ENCODE peak calls at places on chromosomes 4 and X, in eight cellular contexts. C, F, Z, R, A, K, M and H are unnamed samples.

GRCh38 chrX:139932077-139932900 is 564 bp downstream of the ATP11C start:
- DNase-seq in C (peak; percentile 37), F (no peak), Z (no peak), R (peak; percentile 12), A (peak; percentile 2), K (peak; percentile 51), M (no peak), H (no peak)

GRCh38 chr4:110049951-110050925 is 137.6 kb downstream of the EGF start:
- DNase-seq in C (peak; percentile 59), F (no peak), Z (peak; percentile 37), R (no peak), A (peak; percentile 36), K (no peak), M (peak; percentile 13), H (peak; percentile 10)

GRCh38 chrX:136780738-136781137 is at the start of gene ARHGEF6:
- DNase-seq in C (no peak), F (no peak), Z (no peak), R (no peak), A (no peak), K (no peak), M (no peak), H (no peak)

GRCh38 chrX:101078716-101079115 is at the start of gene TMEM35A:
- DNase-seq in C (peak; percentile 49), F (no peak), Z (peak; percentile 2), R (no peak), A (no peak), K (peak; percentile 6), M (no peak), H (peak; percentile 9)

GRCh38 chr4:145299380-145300076 is 119.1 kb upstream of the OTUD4 start:
- DNase-seq in C (peak; percentile 61), F (peak; percentile 61), Z (no peak), R (peak; percentile 13), A (peak; percentile 77), K (peak; percentile 9), M (no peak), H (no peak)

GRCh38 chrX:12115377-12115776 is 22.9 kb upstream of the FRMPD4 start:
- DNase-seq in C (peak; percentile 1), F (no peak), Z (peak; percentile 3), R (no peak), A (no peak), K (no peak), M (no peak), H (no peak)

GRCh38 chrX:85024044-85024443 is 20.4 kb downstream of the APOOL start:
- DNase-seq in C (no peak), F (no peak), Z (no peak), R (no peak), A (no peak), K (no peak), M (no peak), H (no peak)

GRCh38 chrX:154409222-154409871 is at the start of gene DNASE1L1:
- DNase-seq in C (peak; percentile 91), F (peak; percentile 42), Z (no peak), R (no peak), A (no peak), K (peak; percentile 12), M (no peak), H (no peak)

GRCh38 chr4:81255524-81255923 is 40.5 kb upstream of the PRKG2 start:
- DNase-seq in C (peak; percentile 1), F (peak; percentile 50), Z (no peak), R (no peak), A (no peak), K (no peak), M (no peak), H (no peak)

GRCh38 chr4:27861802-27862201 is 1001.2 kb downstream of the STIM2 start:
- DNase-seq in C (no peak), F (no peak), Z (no peak), R (no peak), A (no peak), K (no peak), M (no peak), H (no peak)

GRCh38 chr4:137032242-137032641 is 500.1 kb downstream of the PCDH18 start:
- DNase-seq in C (no peak), F (no peak), Z (no peak), R (no peak), A (no peak), K (no peak), M (peak; percentile 51), H (peak; percentile 30)

GRCh38 chrX:11770320-11770719 is 12.3 kb downstream of the MSL3 start:
- DNase-seq in C (peak; percentile 60), F (no peak), Z (peak; percentile 3), R (peak; percentile 31), A (no peak), K (peak; percentile 5), M (peak; percentile 34), H (peak; percentile 43)

GRCh38 chr4:156505341-156505955 is 466.2 kb downstream of the PDGFC start:
- DNase-seq in C (peak; percentile 51), F (no peak), Z (no peak), R (no peak), A (no peak), K (no peak), M (no peak), H (no peak)

GRCh38 chr4:3193531-3194203 is 55.3 kb upstream of the MSANTD1 start:
- DNase-seq in C (peak; percentile 12), F (no peak), Z (no peak), R (no peak), A (no peak), K (no peak), M (no peak), H (no peak)

GRCh38 chr4:924107-925096 is 7.7 kb downstream of the GAK start:
- DNase-seq in C (peak; percentile 76), F (no peak), Z (no peak), R (no peak), A (no peak), K (no peak), M (peak; percentile 77), H (no peak)

GRCh38 chr4:1866095-1866755 is 5.0 kb upstream of the NSD2 start:
- DNase-seq in C (no peak), F (no peak), Z (no peak), R (no peak), A (no peak), K (no peak), M (peak; percentile 51), H (peak; percentile 93)

GRCh38 chr4:163758032-163758431 is 263.5 kb downstream of the TMA16 start:
- DNase-seq in C (no peak), F (no peak), Z (no peak), R (no peak), A (no peak), K (no peak), M (no peak), H (no peak)

GRCh38 chr4:145619639-145619996 is 433 bp downstream of the MMAA start:
- DNase-seq in C (peak; percentile 66), F (no peak), Z (no peak), R (no peak), A (peak; percentile 62), K (no peak), M (no peak), H (peak; percentile 76)

GRCh38 chr4:158282252-158282651 is 72.0 kb downstream of the TMEM144 start:
- DNase-seq in C (peak; percentile 18), F (no peak), Z (no peak), R (no peak), A (no peak), K (no peak), M (no peak), H (no peak)

GRCh38 chr4:73735231-73735630 is 5.1 kb upstream of the CXCL8 start:
- DNase-seq in C (peak; percentile 86), F (no peak), Z (no peak), R (no peak), A (no peak), K (no peak), M (no peak), H (no peak)

GRCh38 chr4:2251795-2252529 is 9.9 kb downstream of the MXD4 start:
- DNase-seq in C (no peak), F (no peak), Z (no peak), R (peak; percentile 6), A (no peak), K (no peak), M (no peak), H (no peak)